ENCODE peak calls at places on chromosomes 5 and 9, in seven cellular contexts. L, E, A, Q, C, N and P are unnamed samples.

GRCh38 chr9:85522459-85523092 is 219.2 kb downstream of the AGTPBP1 start:
- DNase-seq in C (peak), A (no peak), E (no peak), Q (peak), L (peak), N (peak), P (no peak)

GRCh38 chr5:179193746-179194145 is 133.6 kb downstream of the ZNF354C start:
- DNase-seq in Q (no peak), C (no peak), L (no peak), E (no peak), N (no peak), A (no peak), P (no peak)

GRCh38 chr9:757246-757881 is 84.1 kb upstream of the DMRT1 start:
- DNase-seq in C (no peak), A (no peak), L (no peak), Q (no peak), E (no peak), N (no peak), P (no peak)

GRCh38 chr9:98971168-98971914 is 27.6 kb downstream of the COL15A1 start:
- DNase-seq in E (no peak), Q (peak), L (no peak), N (no peak), C (no peak), A (no peak), P (no peak)

GRCh38 chr5:103804714-103805113 is 242.1 kb upstream of the NUDT12 start:
- DNase-seq in L (no peak), Q (no peak), E (no peak), N (no peak), A (no peak), C (no peak), P (no peak)

GRCh38 chr9:93575706-93576295 is 583 bp upstream of the PHF2 start:
- DNase-seq in Q (no peak), L (peak), A (peak), E (peak), N (peak), C (no peak), P (peak)

GRCh38 chr5:136182618-136183017 is 10.3 kb downstream of the SMIM32 start:
- DNase-seq in E (no peak), L (no peak), A (no peak), C (no peak), N (no peak), Q (no peak), P (no peak)

GRCh38 chr5:16922430-16922829 is 13.7 kb downstream of the MYO10 start:
- DNase-seq in L (no peak), C (no peak), N (no peak), E (no peak), A (no peak), Q (no peak), P (no peak)

GRCh38 chr9:130512199-130512598 is 67.2 kb upstream of the FUBP3 start:
- DNase-seq in N (no peak), A (no peak), C (no peak), Q (no peak), L (no peak), E (no peak), P (no peak)

GRCh38 chr9:93467462-93467861 is 14.1 kb upstream of the FAM120AOS start:
- DNase-seq in E (no peak), C (no peak), A (no peak), Q (no peak), L (no peak), N (no peak), P (no peak)

GRCh38 chr5:164119806-164120440 is 614.5 kb downstream of the MAT2B start:
- DNase-seq in Q (no peak), C (no peak), N (no peak), E (no peak), A (no peak), L (no peak), P (no peak)

GRCh38 chr9:37967272-37967581 is 63.3 kb upstream of the SLC25A51 start:
- DNase-seq in N (no peak), E (no peak), L (no peak), C (no peak), Q (no peak), A (no peak), P (no peak)

GRCh38 chr9:26863074-26863473 is 29.5 kb downstream of the CAAP1 start:
- DNase-seq in N (no peak), A (no peak), L (no peak), Q (no peak), E (no peak), C (no peak), P (no peak)

GRCh38 chr5:65034029-65034781 is 265.5 kb downstream of the CWC27 start:
- DNase-seq in L (peak), N (no peak), Q (no peak), A (no peak), C (no peak), E (no peak), P (no peak)

GRCh38 chr5:80076131-80077101 is 41.3 kb downstream of the THBS4 start:
- DNase-seq in E (no peak), C (no peak), N (no peak), A (no peak), L (no peak), Q (no peak), P (no peak)

GRCh38 chr5:36494756-36495637 is 111.4 kb upstream of the SLC1A3 start:
- DNase-seq in E (no peak), Q (no peak), C (no peak), A (no peak), N (no peak), L (no peak), P (no peak)

GRCh38 chr9:108696156-108696555 is 159.6 kb downstream of the ACTL7B start:
- DNase-seq in C (no peak), N (no peak), A (no peak), L (no peak), E (no peak), Q (no peak), P (no peak)

GRCh38 chr5:139745800-139746690 is 49.6 kb upstream of the PSD2 start:
- DNase-seq in N (peak), C (no peak), A (peak), L (peak), Q (peak), E (peak), P (peak)

GRCh38 chr9:73039253-73039915 is 86.5 kb upstream of the ALDH1A1 start:
- DNase-seq in N (no peak), L (no peak), E (no peak), A (no peak), C (no peak), Q (peak), P (no peak)

GRCh38 chr5:147092044-147092443 is 142.8 kb upstream of the STK32A start:
- DNase-seq in E (no peak), L (no peak), A (no peak), Q (no peak), C (no peak), N (no peak), P (no peak)

GRCh38 chr5:144237851-144238250 is 67.2 kb downstream of the KCTD16 start:
- DNase-seq in Q (no peak), A (no peak), C (no peak), E (no peak), L (no peak), N (no peak), P (no peak)